ENCODE peak calls at places on chromosomes 3 and 15, in ten cellular contexts. U, N, D, Q, T, Y, M, P, Z and S are unnamed samples.

GRCh38 chr15:31128477-31128876 is 27.0 kb upstream of the TRPM1 start:
- DNase-seq in D (no peak), M (no peak), Q (no peak), U (no peak), P (no peak), Z (no peak), Y (no peak), T (no peak), N (no peak), S (no peak)

GRCh38 chr15:38533416-38533915 is 31.1 kb downstream of the RASGRP1 start:
- DNase-seq in T (no peak), Y (no peak), P (no peak), N (no peak), Z (no peak), D (no peak), M (no peak), U (no peak), Q (no peak), S (no peak)

GRCh38 chr3:155979746-155980145 is 109.3 kb downstream of the GMPS start:
- DNase-seq in T (no peak), Y (no peak), N (no peak), D (no peak), Q (no peak), Z (no peak), U (no peak), P (no peak), M (no peak), S (no peak)

GRCh38 chr3:33826206-33826605 is 27.8 kb downstream of the PDCD6IP start:
- DNase-seq in Q (no peak), D (no peak), U (no peak), M (no peak), P (no peak), Z (no peak), T (no peak), N (no peak), Y (no peak), S (no peak)

GRCh38 chr3:28118087-28118486 is 123.3 kb upstream of the CMC1 start:
- DNase-seq in U (no peak), P (no peak), Q (no peak), T (no peak), M (no peak), Y (no peak), D (no peak), N (peak), Z (no peak), S (no peak)

GRCh38 chr3:115071611-115072010 is 75.5 kb downstream of the ZBTB20 start:
- DNase-seq in P (no peak), Y (no peak), N (no peak), U (no peak), D (no peak), T (no peak), M (no peak), Q (no peak), Z (no peak), S (peak)

GRCh38 chr3:41290736-41291135 is 91.4 kb downstream of the CTNNB1 start:
- DNase-seq in M (no peak), Y (no peak), D (no peak), U (no peak), N (peak), Z (no peak), T (no peak), Q (no peak), P (no peak), S (no peak)

GRCh38 chr3:97699889-97700288 is 64.7 kb upstream of the ARL6 start:
- DNase-seq in P (no peak), N (no peak), D (no peak), Z (no peak), T (no peak), Y (no peak), Q (no peak), M (no peak), U (no peak), S (no peak)

GRCh38 chr3:150972379-150972985 is at the start of gene CLRN1:
- DNase-seq in P (no peak), N (peak), T (no peak), M (no peak), D (no peak), U (no peak), Q (no peak), Z (no peak), Y (no peak), S (no peak)

GRCh38 chr15:34318277-34319079 is 19.1 kb downstream of the SLC12A6 start:
- DNase-seq in Q (no peak), T (no peak), Y (no peak), P (peak), N (peak), D (no peak), U (peak), M (peak), Z (peak), S (no peak)

GRCh38 chr3:49841126-49841525 is 15.2 kb downstream of the TRAIP start:
- DNase-seq in Y (no peak), Z (no peak), D (no peak), T (no peak), U (no peak), M (no peak), P (no peak), Q (no peak), N (peak), S (no peak)

GRCh38 chr3:152328841-152329240 is 60.1 kb downstream of the MBNL1 start:
- DNase-seq in Q (no peak), Z (no peak), D (no peak), M (no peak), T (no peak), P (peak), U (no peak), N (peak), Y (no peak), S (no peak)

GRCh38 chr3:114223146-114223545 is 14.2 kb downstream of the ZNF80 start:
- DNase-seq in Z (no peak), P (no peak), U (no peak), D (no peak), Y (no peak), N (no peak), Q (no peak), T (no peak), M (no peak), S (no peak)

GRCh38 chr3:46299608-46300460 is 54.1 kb upstream of the CCR2 start:
- DNase-seq in Y (no peak), D (no peak), Z (no peak), M (no peak), N (no peak), U (no peak), Q (no peak), P (no peak), T (no peak), S (no peak)

GRCh38 chr3:7015683-7016440 is 154.9 kb downstream of the GRM7 start:
- DNase-seq in Y (no peak), D (no peak), N (peak), T (no peak), U (no peak), P (no peak), M (no peak), Z (no peak), Q (no peak), S (no peak)

GRCh38 chr15:75840659-75841058 is 2.6 kb upstream of the UBE2Q2 start:
- DNase-seq in P (peak), T (no peak), M (peak), Q (no peak), N (peak), Y (no peak), D (no peak), Z (no peak), U (peak), S (no peak)

GRCh38 chr3:56753206-56753605 is 48.5 kb downstream of the ARHGEF3 start:
- DNase-seq in D (no peak), Q (no peak), Y (no peak), M (no peak), P (no peak), Z (no peak), N (no peak), T (no peak), U (no peak), S (no peak)

GRCh38 chr3:41317718-41318117 is 118.4 kb downstream of the CTNNB1 start:
- DNase-seq in Z (no peak), U (no peak), M (no peak), N (no peak), P (no peak), D (no peak), Q (no peak), T (no peak), Y (no peak), S (no peak)

GRCh38 chr15:54917312-54917711 is 279.4 kb downstream of the RSL24D1 start:
- DNase-seq in D (no peak), N (no peak), T (no peak), M (no peak), P (no peak), Y (no peak), U (no peak), Z (no peak), Q (no peak), S (no peak)

GRCh38 chr3:32340039-32340438 is 51.6 kb upstream of the CMTM7 start:
- DNase-seq in D (no peak), Y (no peak), M (no peak), N (peak), U (no peak), Q (no peak), Z (no peak), P (peak), T (no peak), S (no peak)

GRCh38 chr3:115401298-115401697 is 222.0 kb upstream of the GAP43 start:
- DNase-seq in P (no peak), Q (no peak), T (no peak), N (peak), U (no peak), M (no peak), Y (no peak), D (no peak), Z (no peak), S (no peak)

GRCh38 chr3:170585008-170585936 is 603 bp downstream of the SLC7A14 start:
- DNase-seq in Z (no peak), T (peak), Y (no peak), N (peak), U (no peak), P (no peak), Q (no peak), D (peak), M (no peak), S (no peak)

GRCh38 chr3:17314171-17314570 is 428.3 kb downstream of the TBC1D5 start:
- DNase-seq in Y (no peak), D (no peak), P (no peak), T (no peak), Z (no peak), U (no peak), Q (no peak), N (peak), M (no peak), S (no peak)

GRCh38 chr3:24551626-24552025 is 57.0 kb upstream of the THRB start:
- DNase-seq in T (no peak), D (no peak), Y (no peak), U (no peak), M (no peak), Z (no peak), P (no peak), Q (no peak), N (no peak), S (no peak)

GRCh38 chr3:46380471-46381215 is 9.9 kb downstream of the CCR5 start:
- DNase-seq in U (no peak), Y (no peak), T (peak), N (no peak), Z (no peak), D (no peak), P (no peak), Q (no peak), M (no peak), S (no peak)

GRCh38 chr15:31308185-31308639 is 18.4 kb upstream of the KLF13 start:
- DNase-seq in Z (no peak), Q (no peak), D (no peak), T (no peak), N (no peak), U (no peak), M (no peak), P (no peak), Y (no peak), S (no peak)

GRCh38 chr3:73784647-73785420 is 160.1 kb upstream of the PDZRN3 start:
- DNase-seq in T (no peak), U (no peak), D (no peak), Z (no peak), M (no peak), Q (no peak), P (no peak), Y (no peak), N (no peak), S (no peak)

GRCh38 chr15:63715818-63716217 is 117.9 kb downstream of the HERC1 start:
- DNase-seq in Q (no peak), M (no peak), P (peak), Y (no peak), D (no peak), N (peak), Z (no peak), T (no peak), U (no peak), S (no peak)

GRCh38 chr3:12509466-12509865 is 25.2 kb downstream of the TSEN2 start:
- DNase-seq in D (no peak), Y (no peak), P (no peak), Q (no peak), M (no peak), U (no peak), Z (no peak), N (no peak), T (no peak), S (no peak)

GRCh38 chr3:160477750-160478149 is 28.2 kb upstream of the TRIM59 start:
- DNase-seq in U (no peak), P (no peak), N (peak), M (no peak), D (no peak), Z (no peak), Y (no peak), Q (no peak), T (no peak), S (no peak)

GRCh38 chr3:10160346-10160745 is 4.4 kb upstream of the IRAK2 start:
- DNase-seq in Q (no peak), N (no peak), M (no peak), Z (no peak), T (no peak), Y (no peak), D (no peak), P (no peak), U (no peak), S (no peak)

DNA sequence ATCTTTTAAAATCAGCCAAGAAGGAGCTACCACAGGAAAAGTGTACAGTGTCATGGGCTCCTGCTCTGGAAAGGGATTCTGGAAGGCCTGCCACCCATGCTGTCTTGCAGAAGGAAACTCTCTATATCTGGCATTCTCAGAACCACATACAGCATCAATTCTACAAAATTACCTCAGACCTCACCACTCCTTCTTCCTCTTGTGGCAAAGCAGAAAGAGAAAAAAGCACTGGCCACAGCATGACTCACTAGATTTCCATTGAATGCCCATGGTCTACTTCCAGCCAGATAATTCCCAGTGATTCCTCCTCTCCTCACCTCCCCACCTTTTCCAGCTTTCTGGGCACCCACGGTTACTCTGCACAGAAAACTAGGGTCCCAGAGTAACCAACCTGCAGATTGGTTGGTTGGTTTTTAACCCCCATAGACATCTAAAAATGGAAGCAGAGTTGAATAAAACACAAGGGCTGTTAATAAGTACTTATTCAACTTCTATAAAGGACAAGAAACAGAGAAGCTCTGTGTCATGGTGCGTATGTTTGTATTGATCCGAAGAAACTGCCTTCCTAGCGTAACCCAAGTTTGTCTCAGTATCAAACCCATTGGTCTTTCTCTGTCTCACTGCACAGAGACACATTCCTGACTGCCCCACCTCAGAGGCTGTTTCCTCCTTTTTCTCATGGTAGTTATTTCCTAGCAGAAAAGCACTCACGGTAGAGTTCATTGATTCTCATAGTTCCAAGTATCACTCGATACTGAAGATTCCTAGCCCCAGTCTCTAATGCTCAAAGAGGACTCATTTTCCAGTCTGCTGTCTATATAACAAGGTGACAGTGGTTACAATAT is 67.7 kb downstream of the LDHAL6B start:
- DNase-seq in Y (no peak), Z (no peak), D (no peak), P (no peak), U (no peak), Q (no peak), N (peak), M (no peak), T (no peak), S (no peak)
- H3K27ac ChIP-seq in Y (no peak), Z (no peak), D (no peak), P (peak), U (no peak), Q (no peak), N (no peak), M (peak), T (no peak), S (no peak)

DNA sequence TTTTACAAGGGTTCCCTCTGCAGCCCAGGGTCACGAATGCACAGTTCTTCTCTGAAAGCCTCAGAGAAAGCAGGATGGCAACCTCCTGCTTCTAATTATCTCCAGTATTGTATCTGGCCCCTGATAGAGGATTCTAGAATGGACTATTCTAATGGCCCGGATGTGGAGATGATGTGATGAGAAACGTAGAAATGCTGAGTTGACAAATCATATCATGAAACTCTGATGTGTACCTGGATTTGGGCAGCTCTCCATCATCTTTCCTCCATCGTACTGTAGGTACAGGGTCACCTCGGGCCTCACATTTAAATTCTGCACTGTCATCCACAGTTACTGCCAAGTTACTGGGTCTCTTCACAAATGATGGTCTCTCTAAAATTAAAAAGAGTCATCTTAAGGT is 1050.8 kb downstream of the ROBO1 start:
- DNase-seq in D (no peak), Y (no peak), P (no peak), N (no peak), U (no peak), T (no peak), M (no peak), Z (no peak), Q (no peak), S (no peak)
- H3K27ac ChIP-seq in D (no peak), Y (no peak), P (no peak), N (no peak), U (no peak), T (no peak), M (no peak), Z (no peak), Q (no peak), S (no peak)

DNA sequence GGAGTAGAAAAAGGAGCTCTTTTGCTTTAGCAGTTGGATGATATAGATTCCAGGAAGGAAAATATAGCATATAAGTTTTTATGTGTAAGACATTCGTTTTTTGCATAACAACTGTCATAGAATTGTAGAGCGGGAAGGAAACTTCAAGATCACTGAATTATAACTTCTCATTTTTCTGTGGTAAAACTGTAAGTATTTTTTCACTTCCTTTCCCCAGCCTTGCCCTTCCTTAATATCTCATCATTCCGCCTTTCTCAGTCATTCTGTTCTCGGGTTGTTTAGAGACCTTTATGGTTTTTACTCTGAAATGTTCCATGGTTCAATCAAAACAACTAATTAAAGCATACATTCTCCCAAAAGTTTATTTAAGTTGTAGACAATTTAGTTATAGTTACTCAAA is 1.1 kb downstream of the EAF2 start:
- DNase-seq in U (no peak), T (no peak), Y (no peak), P (no peak), Z (no peak), M (no peak), N (no peak), Q (no peak), D (no peak), S (no peak)
- H3K27ac ChIP-seq in U (no peak), T (no peak), Y (no peak), P (no peak), Z (no peak), M (no peak), N (no peak), Q (no peak), D (no peak), S (no peak)

DNA sequence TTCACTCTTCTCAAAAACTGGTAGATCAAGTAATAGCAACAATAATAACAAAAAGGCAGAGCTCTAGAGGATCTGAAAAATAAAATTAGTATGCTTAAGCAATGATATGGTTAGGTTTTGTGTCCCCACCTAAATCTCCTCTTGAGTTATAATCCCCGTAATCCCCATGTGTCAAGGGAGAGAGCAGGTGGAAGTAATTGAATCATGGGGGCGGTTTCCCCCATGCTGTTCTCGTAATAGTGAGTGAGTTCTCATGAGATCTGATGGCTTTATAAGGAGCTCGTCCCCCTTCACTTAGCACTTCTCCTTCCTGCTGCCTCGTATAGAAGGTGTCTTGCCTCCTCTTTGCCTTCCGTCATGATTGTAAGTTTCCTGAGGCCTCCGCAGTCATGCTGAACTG is 60.2 kb upstream of the ABHD2 start:
- DNase-seq in U (no peak), Z (no peak), M (no peak), Q (no peak), T (no peak), D (no peak), N (no peak), Y (no peak), P (no peak), S (no peak)
- H3K27ac ChIP-seq in U (no peak), Z (no peak), M (no peak), Q (no peak), T (no peak), D (no peak), N (no peak), Y (no peak), P (no peak), S (no peak)

GRCh38 chr3:71006810-71007785 is 576.4 kb downstream of the FOXP1 start:
- DNase-seq in Z (no peak), Q (no peak), P (peak), M (no peak), D (no peak), N (peak), Y (no peak), U (no peak), T (no peak), S (no peak)
- H3K27ac ChIP-seq in Z (peak), Q (no peak), P (peak), M (peak), D (peak), N (peak), Y (peak), U (no peak), T (peak), S (peak)